ENCODE peak calls at places on chromosomes 1 and 21, in nine cellular contexts. One of them, this sample, is unnamed.

GRCh38 chr1:80054129-80054528 is 1047.6 kb upstream of the ADGRL4 start:
- DNase-seq in coronary artery: no peak
- DNase-seq in posterior cingulate gyrus: no peak
- DNase-seq in stimulated activated naive CD4-positive, alpha-beta T cell: no peak
- DNase-seq in activated T-helper 1 cell treated with anti-CD3 and anti-CD28 coated beads, Interleukin-12 subunit alpha, Interleukin-12 subunit beta, Interleukin-2, Interleukin-4 antibody, amounts not matched to agents 30 ng/mL and 10 ng/mL and 1 ng/mL, durations not matched to agents 14 hours and 24 hours and 36 hours: no peak
- DNase-seq in fibroblast of pulmonary artery: peak
- DNase-seq in G401: no peak
- DNase-seq in activated B cell treated with CpG ODN at 0.5 μM for 24 hours: no peak
- DNase-seq in Calu3: no peak
- DNase-seq in this sample: no peak

GRCh38 chr1:113761937-113762336 is 2.7 kb upstream of the PHTF1 start:
- DNase-seq in Calu3: no peak
- DNase-seq in activated B cell treated with CpG ODN at 0.5 μM for 24 hours: no peak
- DNase-seq in coronary artery: no peak
- DNase-seq in G401: no peak
- DNase-seq in fibroblast of pulmonary artery: no peak
- DNase-seq in stimulated activated naive CD4-positive, alpha-beta T cell: no peak
- DNase-seq in activated T-helper 1 cell treated with anti-CD3 and anti-CD28 coated beads, Interleukin-12 subunit alpha, Interleukin-12 subunit beta, Interleukin-2, Interleukin-4 antibody, amounts not matched to agents 30 ng/mL and 10 ng/mL and 1 ng/mL, durations not matched to agents 14 hours and 24 hours and 36 hours: no peak
- DNase-seq in posterior cingulate gyrus: no peak
- DNase-seq in this sample: no peak

GRCh38 chr1:92310185-92310597 is 11.3 kb downstream of the RPAP2 start:
- DNase-seq in G401: peak
- DNase-seq in posterior cingulate gyrus: no peak
- DNase-seq in stimulated activated naive CD4-positive, alpha-beta T cell: no peak
- DNase-seq in Calu3: no peak
- DNase-seq in activated B cell treated with CpG ODN at 0.5 μM for 24 hours: no peak
- DNase-seq in activated T-helper 1 cell treated with anti-CD3 and anti-CD28 coated beads, Interleukin-12 subunit alpha, Interleukin-12 subunit beta, Interleukin-2, Interleukin-4 antibody, amounts not matched to agents 30 ng/mL and 10 ng/mL and 1 ng/mL, durations not matched to agents 14 hours and 24 hours and 36 hours: no peak
- DNase-seq in coronary artery: no peak
- DNase-seq in fibroblast of pulmonary artery: peak
- DNase-seq in this sample: no peak

GRCh38 chr1:200040516-200041138 is 13.1 kb downstream of the NR5A2 start:
- DNase-seq in fibroblast of pulmonary artery: peak
- DNase-seq in stimulated activated naive CD4-positive, alpha-beta T cell: no peak
- DNase-seq in posterior cingulate gyrus: no peak
- DNase-seq in Calu3: peak
- DNase-seq in coronary artery: peak
- DNase-seq in activated T-helper 1 cell treated with anti-CD3 and anti-CD28 coated beads, Interleukin-12 subunit alpha, Interleukin-12 subunit beta, Interleukin-2, Interleukin-4 antibody, amounts not matched to agents 30 ng/mL and 10 ng/mL and 1 ng/mL, durations not matched to agents 14 hours and 24 hours and 36 hours: no peak
- DNase-seq in activated B cell treated with CpG ODN at 0.5 μM for 24 hours: no peak
- DNase-seq in G401: no peak
- DNase-seq in this sample: no peak

GRCh38 chr1:180889325-180889724 is 23.4 kb upstream of the KIAA1614 start:
- DNase-seq in G401: no peak
- DNase-seq in activated T-helper 1 cell treated with anti-CD3 and anti-CD28 coated beads, Interleukin-12 subunit alpha, Interleukin-12 subunit beta, Interleukin-2, Interleukin-4 antibody, amounts not matched to agents 30 ng/mL and 10 ng/mL and 1 ng/mL, durations not matched to agents 14 hours and 24 hours and 36 hours: no peak
- DNase-seq in stimulated activated naive CD4-positive, alpha-beta T cell: no peak
- DNase-seq in posterior cingulate gyrus: no peak
- DNase-seq in Calu3: no peak
- DNase-seq in coronary artery: no peak
- DNase-seq in fibroblast of pulmonary artery: no peak
- DNase-seq in activated B cell treated with CpG ODN at 0.5 μM for 24 hours: no peak
- DNase-seq in this sample: no peak

GRCh38 chr1:179818743-179819173 is 58.8 kb downstream of the TOR1AIP2 start:
- DNase-seq in activated B cell treated with CpG ODN at 0.5 μM for 24 hours: no peak
- DNase-seq in fibroblast of pulmonary artery: peak
- DNase-seq in coronary artery: no peak
- DNase-seq in Calu3: no peak
- DNase-seq in G401: no peak
- DNase-seq in stimulated activated naive CD4-positive, alpha-beta T cell: no peak
- DNase-seq in activated T-helper 1 cell treated with anti-CD3 and anti-CD28 coated beads, Interleukin-12 subunit alpha, Interleukin-12 subunit beta, Interleukin-2, Interleukin-4 antibody, amounts not matched to agents 30 ng/mL and 10 ng/mL and 1 ng/mL, durations not matched to agents 14 hours and 24 hours and 36 hours: no peak
- DNase-seq in posterior cingulate gyrus: no peak
- DNase-seq in this sample: peak

GRCh38 chr1:107139833-107140702 is 771 bp upstream of the NTNG1 start:
- DNase-seq in stimulated activated naive CD4-positive, alpha-beta T cell: no peak
- DNase-seq in Calu3: peak
- DNase-seq in activated B cell treated with CpG ODN at 0.5 μM for 24 hours: peak
- DNase-seq in G401: peak
- DNase-seq in fibroblast of pulmonary artery: peak
- DNase-seq in coronary artery: no peak
- DNase-seq in activated T-helper 1 cell treated with anti-CD3 and anti-CD28 coated beads, Interleukin-12 subunit alpha, Interleukin-12 subunit beta, Interleukin-2, Interleukin-4 antibody, amounts not matched to agents 30 ng/mL and 10 ng/mL and 1 ng/mL, durations not matched to agents 14 hours and 24 hours and 36 hours: no peak
- DNase-seq in posterior cingulate gyrus: peak
- DNase-seq in this sample: no peak

GRCh38 chr1:64308856-64309255 is 105.4 kb downstream of the UBE2U start:
- DNase-seq in fibroblast of pulmonary artery: no peak
- DNase-seq in activated T-helper 1 cell treated with anti-CD3 and anti-CD28 coated beads, Interleukin-12 subunit alpha, Interleukin-12 subunit beta, Interleukin-2, Interleukin-4 antibody, amounts not matched to agents 30 ng/mL and 10 ng/mL and 1 ng/mL, durations not matched to agents 14 hours and 24 hours and 36 hours: no peak
- DNase-seq in posterior cingulate gyrus: no peak
- DNase-seq in stimulated activated naive CD4-positive, alpha-beta T cell: no peak
- DNase-seq in activated B cell treated with CpG ODN at 0.5 μM for 24 hours: no peak
- DNase-seq in G401: no peak
- DNase-seq in Calu3: peak
- DNase-seq in coronary artery: no peak
- DNase-seq in this sample: no peak

GRCh38 chr1:150022357-150022756 is 11.8 kb upstream of the OTUD7B start:
- DNase-seq in posterior cingulate gyrus: no peak
- DNase-seq in G401: no peak
- DNase-seq in fibroblast of pulmonary artery: no peak
- DNase-seq in stimulated activated naive CD4-positive, alpha-beta T cell: no peak
- DNase-seq in Calu3: no peak
- DNase-seq in coronary artery: no peak
- DNase-seq in activated B cell treated with CpG ODN at 0.5 μM for 24 hours: no peak
- DNase-seq in activated T-helper 1 cell treated with anti-CD3 and anti-CD28 coated beads, Interleukin-12 subunit alpha, Interleukin-12 subunit beta, Interleukin-2, Interleukin-4 antibody, amounts not matched to agents 30 ng/mL and 10 ng/mL and 1 ng/mL, durations not matched to agents 14 hours and 24 hours and 36 hours: no peak
- DNase-seq in this sample: no peak

GRCh38 chr1:172268237-172268636 is 152.2 kb upstream of the C1orf105 start:
- DNase-seq in fibroblast of pulmonary artery: no peak
- DNase-seq in Calu3: no peak
- DNase-seq in G401: no peak
- DNase-seq in posterior cingulate gyrus: no peak
- DNase-seq in activated B cell treated with CpG ODN at 0.5 μM for 24 hours: no peak
- DNase-seq in stimulated activated naive CD4-positive, alpha-beta T cell: no peak
- DNase-seq in coronary artery: no peak
- DNase-seq in activated T-helper 1 cell treated with anti-CD3 and anti-CD28 coated beads, Interleukin-12 subunit alpha, Interleukin-12 subunit beta, Interleukin-2, Interleukin-4 antibody, amounts not matched to agents 30 ng/mL and 10 ng/mL and 1 ng/mL, durations not matched to agents 14 hours and 24 hours and 36 hours: no peak
- DNase-seq in this sample: no peak

GRCh38 chr1:14600405-14601150 is 2.1 kb downstream of the KAZN start:
- DNase-seq in G401: peak
- DNase-seq in stimulated activated naive CD4-positive, alpha-beta T cell: no peak
- DNase-seq in fibroblast of pulmonary artery: no peak
- DNase-seq in coronary artery: no peak
- DNase-seq in posterior cingulate gyrus: no peak
- DNase-seq in Calu3: no peak
- DNase-seq in activated B cell treated with CpG ODN at 0.5 μM for 24 hours: no peak
- DNase-seq in activated T-helper 1 cell treated with anti-CD3 and anti-CD28 coated beads, Interleukin-12 subunit alpha, Interleukin-12 subunit beta, Interleukin-2, Interleukin-4 antibody, amounts not matched to agents 30 ng/mL and 10 ng/mL and 1 ng/mL, durations not matched to agents 14 hours and 24 hours and 36 hours: no peak
- DNase-seq in this sample: no peak

GRCh38 chr1:226060976-226061792 is 1.3 kb upstream of the H3-3A start:
- DNase-seq in posterior cingulate gyrus: no peak
- DNase-seq in stimulated activated naive CD4-positive, alpha-beta T cell: no peak
- DNase-seq in activated B cell treated with CpG ODN at 0.5 μM for 24 hours: no peak
- DNase-seq in activated T-helper 1 cell treated with anti-CD3 and anti-CD28 coated beads, Interleukin-12 subunit alpha, Interleukin-12 subunit beta, Interleukin-2, Interleukin-4 antibody, amounts not matched to agents 30 ng/mL and 10 ng/mL and 1 ng/mL, durations not matched to agents 14 hours and 24 hours and 36 hours: no peak
- DNase-seq in coronary artery: no peak
- DNase-seq in Calu3: no peak
- DNase-seq in G401: peak
- DNase-seq in fibroblast of pulmonary artery: no peak
- DNase-seq in this sample: no peak

GRCh38 chr1:53626576-53626975 is 112.4 kb downstream of the GLIS1 start:
- DNase-seq in activated T-helper 1 cell treated with anti-CD3 and anti-CD28 coated beads, Interleukin-12 subunit alpha, Interleukin-12 subunit beta, Interleukin-2, Interleukin-4 antibody, amounts not matched to agents 30 ng/mL and 10 ng/mL and 1 ng/mL, durations not matched to agents 14 hours and 24 hours and 36 hours: no peak
- DNase-seq in posterior cingulate gyrus: no peak
- DNase-seq in activated B cell treated with CpG ODN at 0.5 μM for 24 hours: no peak
- DNase-seq in fibroblast of pulmonary artery: no peak
- DNase-seq in stimulated activated naive CD4-positive, alpha-beta T cell: no peak
- DNase-seq in Calu3: no peak
- DNase-seq in G401: no peak
- DNase-seq in coronary artery: peak
- DNase-seq in this sample: no peak

GRCh38 chr21:36499578-36500471 is 19.9 kb upstream of the CLDN14 start:
- DNase-seq in activated T-helper 1 cell treated with anti-CD3 and anti-CD28 coated beads, Interleukin-12 subunit alpha, Interleukin-12 subunit beta, Interleukin-2, Interleukin-4 antibody, amounts not matched to agents 30 ng/mL and 10 ng/mL and 1 ng/mL, durations not matched to agents 14 hours and 24 hours and 36 hours: no peak
- DNase-seq in coronary artery: no peak
- DNase-seq in fibroblast of pulmonary artery: peak
- DNase-seq in activated B cell treated with CpG ODN at 0.5 μM for 24 hours: no peak
- DNase-seq in Calu3: no peak
- DNase-seq in stimulated activated naive CD4-positive, alpha-beta T cell: no peak
- DNase-seq in G401: no peak
- DNase-seq in posterior cingulate gyrus: no peak
- DNase-seq in this sample: no peak

GRCh38 chr1:4634156-4634792 is 20.1 kb upstream of the AJAP1 start:
- DNase-seq in G401: no peak
- DNase-seq in Calu3: no peak
- DNase-seq in posterior cingulate gyrus: no peak
- DNase-seq in fibroblast of pulmonary artery: no peak
- DNase-seq in activated T-helper 1 cell treated with anti-CD3 and anti-CD28 coated beads, Interleukin-12 subunit alpha, Interleukin-12 subunit beta, Interleukin-2, Interleukin-4 antibody, amounts not matched to agents 30 ng/mL and 10 ng/mL and 1 ng/mL, durations not matched to agents 14 hours and 24 hours and 36 hours: no peak
- DNase-seq in stimulated activated naive CD4-positive, alpha-beta T cell: no peak
- DNase-seq in activated B cell treated with CpG ODN at 0.5 μM for 24 hours: no peak
- DNase-seq in coronary artery: no peak
- DNase-seq in this sample: no peak

GRCh38 chr1:241964550-241965241 is 7.1 kb downstream of the BECN2 start:
- DNase-seq in Calu3: no peak
- DNase-seq in G401: no peak
- DNase-seq in posterior cingulate gyrus: no peak
- DNase-seq in coronary artery: no peak
- DNase-seq in fibroblast of pulmonary artery: peak
- DNase-seq in activated B cell treated with CpG ODN at 0.5 μM for 24 hours: no peak
- DNase-seq in stimulated activated naive CD4-positive, alpha-beta T cell: no peak
- DNase-seq in activated T-helper 1 cell treated with anti-CD3 and anti-CD28 coated beads, Interleukin-12 subunit alpha, Interleukin-12 subunit beta, Interleukin-2, Interleukin-4 antibody, amounts not matched to agents 30 ng/mL and 10 ng/mL and 1 ng/mL, durations not matched to agents 14 hours and 24 hours and 36 hours: no peak
- DNase-seq in this sample: peak

GRCh38 chr1:162977944-162978568 is 91.1 kb upstream of the RGS4 start:
- DNase-seq in fibroblast of pulmonary artery: no peak
- DNase-seq in activated T-helper 1 cell treated with anti-CD3 and anti-CD28 coated beads, Interleukin-12 subunit alpha, Interleukin-12 subunit beta, Interleukin-2, Interleukin-4 antibody, amounts not matched to agents 30 ng/mL and 10 ng/mL and 1 ng/mL, durations not matched to agents 14 hours and 24 hours and 36 hours: no peak
- DNase-seq in stimulated activated naive CD4-positive, alpha-beta T cell: no peak
- DNase-seq in coronary artery: no peak
- DNase-seq in posterior cingulate gyrus: no peak
- DNase-seq in Calu3: no peak
- DNase-seq in G401: no peak
- DNase-seq in activated B cell treated with CpG ODN at 0.5 μM for 24 hours: no peak
- DNase-seq in this sample: no peak

GRCh38 chr21:33071878-33072306 is 2.0 kb downstream of the OLIG1 start:
- DNase-seq in G401: no peak
- DNase-seq in stimulated activated naive CD4-positive, alpha-beta T cell: no peak
- DNase-seq in Calu3: no peak
- DNase-seq in activated T-helper 1 cell treated with anti-CD3 and anti-CD28 coated beads, Interleukin-12 subunit alpha, Interleukin-12 subunit beta, Interleukin-2, Interleukin-4 antibody, amounts not matched to agents 30 ng/mL and 10 ng/mL and 1 ng/mL, durations not matched to agents 14 hours and 24 hours and 36 hours: no peak
- DNase-seq in posterior cingulate gyrus: peak
- DNase-seq in activated B cell treated with CpG ODN at 0.5 μM for 24 hours: no peak
- DNase-seq in fibroblast of pulmonary artery: peak
- DNase-seq in coronary artery: no peak
- DNase-seq in this sample: no peak